ENCODE peak calls at places on chromosomes 2 and 18, in six cellular contexts. I is GM12878, H is GM12865, E is fibroblast of the aortic adventitia, B is foreskin fibroblast, F is ovary. Z is an unnamed sample.

GRCh38 chr2:202108345-202108744 is 35.3 kb downstream of the KIAA2012 start:
- DNase-seq in I (no peak), H (no peak), E (no peak), B (no peak), F (no peak), Z (no peak)

GRCh38 chr2:13284688-13285087 is 568.0 kb downstream of the TRIB2 start:
- DNase-seq in I (no peak), H (no peak), E (no peak), B (no peak), F (no peak), Z (no peak)

GRCh38 chr2:64212801-64213321 is 68.6 kb upstream of the PELI1 start:
- DNase-seq in I (peak; percentile 60), H (peak; percentile 80), E (peak; percentile 31), B (peak; percentile 19), F (no peak), Z (no peak)

GRCh38 chr2:3483227-3483985 is 35.9 kb downstream of the ADI1 start:
- DNase-seq in I (no peak), H (no peak), E (peak; percentile 71), B (peak; percentile 60), F (peak; percentile 89), Z (peak; percentile 89)

GRCh38 chr2:167833294-167833693 is 414.1 kb downstream of the STK39 start:
- DNase-seq in I (no peak), H (no peak), E (no peak), B (no peak), F (no peak), Z (no peak)

GRCh38 chr2:181364492-181365175 is 92.6 kb upstream of the ITGA4 start:
- DNase-seq in I (no peak), H (no peak), E (peak; percentile 49), B (peak; percentile 25), F (no peak), Z (no peak)

GRCh38 chr18:33231474-33232317 is 208.8 kb downstream of the CCDC178 start:
- DNase-seq in I (peak; percentile 17), H (peak; percentile 81), E (peak; percentile 74), B (peak; percentile 80), F (peak; percentile 67), Z (peak; percentile 24)

GRCh38 chr2:85763831-85764230 is 10.0 kb downstream of the ATOH8 start:
- DNase-seq in I (no peak), H (no peak), E (no peak), B (no peak), F (no peak), Z (no peak)

GRCh38 chr2:60215295-60215990 is 338.0 kb downstream of the BCL11A start:
- DNase-seq in I (no peak), H (no peak), E (no peak), B (no peak), F (no peak), Z (no peak)

GRCh38 chr2:73175663-73176204 is 26.6 kb upstream of the NOTO start:
- DNase-seq in I (no peak), H (peak; percentile 57), E (peak; percentile 56), B (peak; percentile 84), F (peak; percentile 86), Z (no peak)

GRCh38 chr2:204738721-204739120 is 193.4 kb downstream of the PARD3B start:
- DNase-seq in I (no peak), H (no peak), E (no peak), B (peak; percentile 42), F (no peak), Z (peak; percentile 26)

GRCh38 chr2:103784271-103784670 is 1022.4 kb downstream of the TMEM182 start:
- DNase-seq in I (no peak), H (no peak), E (no peak), B (no peak), F (no peak), Z (no peak)

GRCh38 chr2:196143641-196144236 is 27.6 kb downstream of the STK17B start:
- DNase-seq in I (no peak), H (no peak), E (peak; percentile 67), B (peak; percentile 55), F (no peak), Z (no peak)

GRCh38 chr2:191014653-191015020 is 666 bp upstream of the STAT1 start:
- DNase-seq in I (no peak), H (peak; percentile 55), E (no peak), B (no peak), F (no peak), Z (no peak)

GRCh38 chr2:158380786-158381185 is 75.8 kb downstream of the CCDC148 start:
- DNase-seq in I (no peak), H (no peak), E (peak; percentile 16), B (peak; percentile 3), F (no peak), Z (no peak)

DNA sequence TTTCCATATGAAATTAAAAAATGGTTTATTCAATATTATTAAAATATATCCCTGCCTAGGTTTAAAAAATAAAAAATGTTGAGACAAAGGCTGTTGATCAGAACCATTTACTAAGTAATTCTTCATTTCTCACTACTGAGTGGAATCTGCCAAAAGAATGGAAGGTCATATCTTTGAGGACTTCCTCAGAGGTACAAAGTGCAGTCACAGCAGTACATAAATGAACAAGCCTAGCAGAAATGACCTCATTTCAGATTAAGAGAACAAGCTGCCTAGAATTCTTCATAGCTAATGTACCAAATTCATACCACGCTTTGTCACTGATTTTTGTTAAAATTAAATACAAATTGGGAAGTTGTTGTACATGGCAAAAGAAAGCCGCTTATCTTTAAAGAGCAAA is 318.9 kb upstream of the TFPI start:
- DNase-seq in I (no peak), H (no peak), E (no peak), B (no peak), F (no peak), Z (no peak)
- H3K4me3 ChIP-seq in I (no peak overlapping the region), H (no peak overlapping the region), E (no peak overlapping the region), B (no peak overlapping the region), F (no peak overlapping the region), Z (no peak overlapping the region)

GRCh38 chr2:96642564-96643350 is at the start of gene FER1L5:
- DNase-seq in I (no peak), H (no peak), E (peak; percentile 31), B (peak; percentile 37), F (peak; percentile 61), Z (no peak)
- H3K4me3 ChIP-seq in I (no peak within 1 kb of the TSS), H (no peak within 1 kb of the TSS), E (peak within 1 kb of the TSS; percentile 38), B (peak within 1 kb of the TSS; percentile 13), F (peak within 1 kb of the TSS; percentile 13), Z (peak within 1 kb of the TSS; percentile 63)

DNA sequence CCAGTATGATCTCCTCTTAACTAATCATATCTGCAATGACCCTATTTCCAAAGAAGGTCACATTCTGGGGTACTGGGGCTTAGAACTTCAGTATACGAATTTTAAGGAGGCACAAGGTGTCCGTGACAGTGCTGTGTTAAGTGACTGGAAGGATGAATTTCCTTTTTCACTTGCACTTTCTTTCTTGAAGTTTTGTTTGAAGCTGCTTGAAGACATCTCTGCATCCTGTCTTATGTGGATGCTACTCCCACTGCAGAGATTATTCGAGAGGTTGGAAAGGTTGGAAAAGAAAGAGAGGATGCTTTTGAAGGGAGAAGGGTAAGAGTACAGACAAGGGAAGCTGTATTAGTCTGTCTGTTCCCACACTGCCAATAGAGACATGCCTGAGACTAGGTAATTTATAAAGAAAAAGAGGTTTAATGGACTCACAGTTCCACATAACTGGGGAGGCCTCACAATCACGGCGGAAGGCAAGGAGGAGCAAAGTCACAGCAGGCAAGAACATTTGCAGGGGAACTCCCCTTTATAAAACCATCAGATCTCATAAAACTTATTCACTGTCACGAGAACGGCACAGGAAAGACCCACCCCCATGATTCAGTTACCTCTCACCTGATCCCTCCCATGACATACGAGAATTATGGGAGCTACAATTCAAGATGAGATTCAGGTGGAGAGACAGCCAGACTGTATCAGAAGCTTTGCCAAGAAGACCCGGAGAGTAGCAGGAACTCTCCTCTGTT is 3.6 kb upstream of the RNF144A start:
- DNase-seq in I (no peak), H (peak; percentile 19), E (no peak), B (no peak), F (no peak), Z (no peak)
- H3K4me3 ChIP-seq in I (no peak overlapping the region), H (no peak overlapping the region), E (no peak overlapping the region), B (no peak overlapping the region), F (no peak overlapping the region), Z (no peak overlapping the region)

GRCh38 chr18:34495434-34495833 is 214.7 kb upstream of the DTNA start:
- DNase-seq in I (no peak), H (no peak), E (peak; percentile 2), B (peak; percentile 45), F (no peak), Z (no peak)
- H3K4me3 ChIP-seq in I (no peak overlapping the region), H (no peak overlapping the region), E (no peak overlapping the region), B (no peak overlapping the region), F (no peak overlapping the region), Z (no peak overlapping the region)